ENCODE peak calls at places on chromosomes 16 and 17, in five cellular contexts. U, B, J, A and I are unnamed samples.

GRCh38 chr17:80414508-80414802 is 512 bp upstream of the ENDOV start:
- DNase-seq in U (no peak), B (no peak), J (no peak), A (no peak), I (peak)

GRCh38 chr16:67163164-67163902 is 1.2 kb upstream of the HSF4 start:
- DNase-seq in U (peak), B (no peak), J (peak), A (peak), I (peak)

GRCh38 chr17:76562734-76563148 is 22.9 kb downstream of the PRCD start:
- DNase-seq in U (peak), B (no peak), J (peak), A (no peak), I (no peak)

GRCh38 chr17:45230787-45231480 is 9.2 kb downstream of the FMNL1 start:
- DNase-seq in U (peak), B (no peak), J (peak), A (peak), I (peak)

GRCh38 chr17:78224226-78225087 is 7.0 kb upstream of the TMEM235 start:
- DNase-seq in U (no peak), B (no peak), J (no peak), A (no peak), I (no peak)

GRCh38 chr16:14549789-14550153 is 80.3 kb downstream of the PARN start:
- DNase-seq in U (no peak), B (no peak), J (no peak), A (no peak), I (no peak)

GRCh38 chr16:71807905-71808592 is 585 bp downstream of the AP1G1 start:
- DNase-seq in U (peak), B (peak), J (peak), A (no peak), I (no peak)

GRCh38 chr17:6425407-6425806 is 9.5 kb downstream of the AIPL1 start:
- DNase-seq in U (no peak), B (no peak), J (no peak), A (no peak), I (no peak)

GRCh38 chr17:50207318-50207717 is 5.9 kb upstream of the COL1A1 start:
- DNase-seq in U (no peak), B (no peak), J (no peak), A (no peak), I (no peak)

GRCh38 chr16:81558444-81559175 is 114.0 kb downstream of the CMIP start:
- DNase-seq in U (no peak), B (no peak), J (no peak), A (no peak), I (no peak)

GRCh38 chr16:50612849-50613198 is 64.6 kb downstream of the NKD1 start:
- DNase-seq in U (no peak), B (no peak), J (no peak), A (no peak), I (no peak)

GRCh38 chr16:11497851-11498289 is 88.8 kb downstream of the LITAF start:
- DNase-seq in U (peak), B (no peak), J (peak), A (no peak), I (no peak)

GRCh38 chr17:62626719-62627218 is 701 bp upstream of the MRC2 start:
- DNase-seq in U (peak), B (no peak), J (peak), A (peak), I (no peak)

GRCh38 chr16:51150894-51151320 is at the start of gene SALL1:
- DNase-seq in U (no peak), B (no peak), J (peak), A (no peak), I (no peak)

GRCh38 chr16:64478258-64478906 is 643.5 kb downstream of the CDH11 start:
- DNase-seq in U (peak), B (no peak), J (peak), A (no peak), I (no peak)

GRCh38 chr17:30031214-30031869 is 85.3 kb upstream of the NSRP1 start:
- DNase-seq in U (no peak), B (no peak), J (peak), A (no peak), I (no peak)

GRCh38 chr16:73172621-73173312 is 124.8 kb upstream of the ZFHX3 start:
- DNase-seq in U (peak), B (no peak), J (peak), A (peak), I (peak)

GRCh38 chr16:685967-686366 is 1.8 kb upstream of the JMJD8 start:
- DNase-seq in U (no peak), B (no peak), J (no peak), A (no peak), I (peak)

GRCh38 chr17:55348749-55349354 is 72.8 kb downstream of the MMD start:
- DNase-seq in U (peak), B (peak), J (peak), A (peak), I (peak)

GRCh38 chr17:19237389-19238166 is 412 bp downstream of the EPN2 start:
- DNase-seq in U (no peak), B (peak), J (no peak), A (peak), I (peak)

GRCh38 chr17:62718420-62718819 is 89.7 kb downstream of the MARCHF10 start:
- DNase-seq in U (no peak), B (no peak), J (peak), A (no peak), I (peak)

GRCh38 chr16:47197536-47198179 is 53.9 kb upstream of the NETO2 start:
- DNase-seq in U (peak), B (no peak), J (peak), A (peak), I (no peak)

GRCh38 chr17:42472709-42473521 is 14.2 kb downstream of the ATP6V0A1 start:
- DNase-seq in U (peak), B (no peak), J (peak), A (no peak), I (no peak)

GRCh38 chr16:86690970-86691369 is 112.6 kb downstream of the FOXL1 start:
- DNase-seq in U (no peak), B (no peak), J (no peak), A (no peak), I (no peak)

GRCh38 chr17:82802141-82802540 is 37.7 kb downstream of the ZNF750 start:
- DNase-seq in U (peak), B (no peak), J (no peak), A (no peak), I (no peak)

GRCh38 chr16:54526916-54527315 is 240.3 kb upstream of the IRX3 start:
- DNase-seq in U (peak), B (no peak), J (no peak), A (no peak), I (no peak)

GRCh38 chr16:55257971-55258613 is 65.9 kb upstream of the IRX6 start:
- DNase-seq in U (peak), B (peak), J (peak), A (peak), I (peak)

GRCh38 chr17:21380659-21381058 is 4.5 kb downstream of the KCNJ12 start:
- DNase-seq in U (no peak), B (no peak), J (no peak), A (no peak), I (no peak)